ENCODE peak calls at places on chromosomes 13 and 19, in six cellular contexts. One of them, this sample, is unnamed. For H3K27me3 and H3K36me3, the result is how much of the 10 kb centered on the place peaks cover.

GRCh38 chr13:58949646-58950045 is 1214.1 kb downstream of the DIAPH3 start:
- DNase-seq in adrenal gland: no peak
- DNase-seq in fibroblast of lung: no peak
- DNase-seq in heart left ventricle: no peak
- DNase-seq in SJSA1: no peak
- DNase-seq in neuronal stem cell: no peak
- DNase-seq in this sample: no peak

GRCh38 chr13:104740616-104741222 is 1674.5 kb upstream of the SLC10A2 start:
- DNase-seq in SJSA1: no peak
- DNase-seq in neuronal stem cell: no peak
- DNase-seq in fibroblast of lung: no peak
- DNase-seq in heart left ventricle: no peak
- DNase-seq in adrenal gland: peak
- DNase-seq in this sample: no peak

GRCh38 chr13:98321356-98321755 is 144.3 kb upstream of the RNF113B start:
- DNase-seq in heart left ventricle: no peak
- DNase-seq in adrenal gland: no peak
- DNase-seq in SJSA1: no peak
- DNase-seq in neuronal stem cell: no peak
- DNase-seq in fibroblast of lung: no peak
- DNase-seq in this sample: no peak

GRCh38 chr19:37933965-37934364 is 27.0 kb downstream of the SIPA1L3 start:
- DNase-seq in heart left ventricle: peak
- DNase-seq in neuronal stem cell: no peak
- DNase-seq in fibroblast of lung: no peak
- DNase-seq in SJSA1: no peak
- DNase-seq in adrenal gland: no peak
- DNase-seq in this sample: peak

GRCh38 chr19:21166436-21166835 is 24.6 kb downstream of the ZNF431 start:
- DNase-seq in heart left ventricle: no peak
- DNase-seq in SJSA1: no peak
- DNase-seq in neuronal stem cell: no peak
- DNase-seq in adrenal gland: no peak
- DNase-seq in fibroblast of lung: no peak
- DNase-seq in this sample: no peak

GRCh38 chr13:90448466-90449037 is 898.9 kb upstream of the MIR17HG start:
- DNase-seq in fibroblast of lung: no peak
- DNase-seq in heart left ventricle: no peak
- DNase-seq in SJSA1: no peak
- DNase-seq in neuronal stem cell: no peak
- DNase-seq in adrenal gland: no peak
- DNase-seq in this sample: no peak

GRCh38 chr19:35882074-35882832 is 13.9 kb downstream of the APLP1 start:
- DNase-seq in neuronal stem cell: no peak
- DNase-seq in SJSA1: no peak
- DNase-seq in heart left ventricle: no peak
- DNase-seq in adrenal gland: no peak
- DNase-seq in fibroblast of lung: peak
- DNase-seq in this sample: peak

GRCh38 chr19:46840157-46840942 is 10.3 kb downstream of the AP2S1 start:
- DNase-seq in adrenal gland: peak
- DNase-seq in heart left ventricle: no peak
- DNase-seq in fibroblast of lung: peak
- DNase-seq in SJSA1: no peak
- DNase-seq in neuronal stem cell: peak
- DNase-seq in this sample: peak

GRCh38 chr13:37868691-37869505 is 674 bp downstream of the TRPC4 start:
- DNase-seq in heart left ventricle: no peak
- DNase-seq in neuronal stem cell: peak
- DNase-seq in SJSA1: no peak
- DNase-seq in adrenal gland: no peak
- DNase-seq in fibroblast of lung: peak
- DNase-seq in this sample: peak

GRCh38 chr13:29577135-29578051 is 18.1 kb downstream of the SLC7A1 start:
- DNase-seq in heart left ventricle: peak
- DNase-seq in SJSA1: no peak
- DNase-seq in fibroblast of lung: no peak
- DNase-seq in adrenal gland: peak
- DNase-seq in neuronal stem cell: no peak
- DNase-seq in this sample: no peak

GRCh38 chr19:29525901-29526729 is at the start of gene VSTM2B:
- DNase-seq in SJSA1: no peak
- DNase-seq in adrenal gland: no peak
- DNase-seq in fibroblast of lung: no peak
- DNase-seq in heart left ventricle: no peak
- DNase-seq in neuronal stem cell: peak
- DNase-seq in this sample: no peak

GRCh38 chr19:32307591-32307990 is 37.8 kb upstream of the ZNF507 start:
- DNase-seq in adrenal gland: no peak
- DNase-seq in fibroblast of lung: no peak
- DNase-seq in heart left ventricle: no peak
- DNase-seq in SJSA1: no peak
- DNase-seq in neuronal stem cell: no peak
- DNase-seq in this sample: no peak

GRCh38 chr19:52638601-52639000 is 446 bp upstream of the ZNF83 start:
- DNase-seq in heart left ventricle: peak
- DNase-seq in neuronal stem cell: no peak
- DNase-seq in fibroblast of lung: no peak
- DNase-seq in adrenal gland: peak
- DNase-seq in SJSA1: no peak
- DNase-seq in this sample: peak

GRCh38 chr13:113928701-113929627 is 44.9 kb downstream of the C13orf46 start:
- DNase-seq in heart left ventricle: peak
- DNase-seq in SJSA1: peak
- DNase-seq in fibroblast of lung: peak
- DNase-seq in neuronal stem cell: no peak
- DNase-seq in adrenal gland: peak
- DNase-seq in this sample: no peak

GRCh38 chr13:18714889-18715288 is 466.7 kb downstream of the TUBA3C start:
- DNase-seq in neuronal stem cell: no peak
- DNase-seq in heart left ventricle: no peak
- DNase-seq in fibroblast of lung: no peak
- DNase-seq in adrenal gland: no peak
- DNase-seq in SJSA1: no peak
- DNase-seq in this sample: no peak

GRCh38 chr19:295687-296370 is 4.6 kb upstream of the PLPP2 start:
- DNase-seq in SJSA1: no peak
- DNase-seq in neuronal stem cell: no peak
- DNase-seq in adrenal gland: no peak
- DNase-seq in heart left ventricle: no peak
- DNase-seq in fibroblast of lung: no peak
- DNase-seq in this sample: no peak

GRCh38 chr19:18685597-18686164 is 2.2 kb downstream of the CRTC1 start:
- DNase-seq in adrenal gland: no peak
- DNase-seq in neuronal stem cell: no peak
- DNase-seq in SJSA1: no peak
- DNase-seq in fibroblast of lung: peak
- DNase-seq in heart left ventricle: no peak
- DNase-seq in this sample: no peak

GRCh38 chr19:12766051-12766521 is 9.3 kb downstream of the HOOK2 start:
- DNase-seq in SJSA1: peak
- DNase-seq in heart left ventricle: peak
- DNase-seq in adrenal gland: peak
- DNase-seq in fibroblast of lung: peak
- DNase-seq in neuronal stem cell: no peak
- DNase-seq in this sample: peak

GRCh38 chr13:113672002-113672651 is 5.1 kb downstream of the GRK1 start:
- DNase-seq in fibroblast of lung: no peak
- DNase-seq in neuronal stem cell: no peak
- DNase-seq in heart left ventricle: no peak
- DNase-seq in adrenal gland: no peak
- DNase-seq in SJSA1: peak
- DNase-seq in this sample: no peak

DNA sequence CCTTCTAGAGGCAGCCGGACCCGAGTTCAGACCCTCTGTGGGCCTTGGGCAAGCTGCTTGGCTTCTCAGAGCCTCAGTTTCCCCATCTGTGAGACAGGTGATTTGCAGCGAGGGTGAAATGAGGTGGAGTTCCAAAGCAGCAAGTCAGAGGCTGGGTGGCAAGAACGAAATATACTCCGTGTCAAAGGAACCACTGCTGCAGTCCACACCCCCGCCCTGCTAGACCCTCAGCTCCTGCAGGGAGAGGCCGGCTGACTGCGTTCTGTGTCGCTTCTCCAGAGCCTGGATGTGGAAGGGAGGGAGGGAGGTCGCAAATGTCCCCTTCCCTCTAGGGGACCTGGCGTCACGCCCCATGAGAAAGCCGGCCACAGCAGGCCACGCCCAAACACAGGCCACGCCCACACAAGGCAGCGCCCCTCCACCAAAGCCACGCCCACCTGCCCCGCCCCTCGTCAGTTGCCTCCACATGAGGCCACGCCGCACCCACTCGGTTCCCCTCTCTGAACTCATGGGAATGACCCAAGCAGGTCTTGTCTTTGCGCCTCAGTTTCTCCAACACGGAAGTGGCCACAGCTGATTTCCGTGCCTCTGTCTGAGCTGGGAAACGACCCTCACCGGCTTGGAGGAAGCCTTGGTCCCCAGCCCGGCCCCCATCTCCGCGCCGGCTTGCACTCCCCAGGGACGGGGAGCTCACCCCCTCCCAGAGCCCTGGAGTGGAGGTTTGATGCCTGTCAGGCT is 38.3 kb upstream of the TCF3 start:
- DNase-seq in heart left ventricle: no peak
- DNase-seq in adrenal gland: no peak
- DNase-seq in neuronal stem cell: peak
- DNase-seq in SJSA1: no peak
- DNase-seq in fibroblast of lung: no peak
- DNase-seq in this sample: no peak
- H3K27me3 ChIP-seq in heart left ventricle: half or more
- H3K27me3 ChIP-seq in adrenal gland: under half
- H3K27me3 ChIP-seq in neuronal stem cell: under half
- H3K27me3 ChIP-seq in SJSA1: half or more
- H3K27me3 ChIP-seq in fibroblast of lung: under half
- H3K27me3 ChIP-seq in this sample: under half

GRCh38 chr13:97250560-97250959 is 28.4 kb downstream of the MBNL2 start:
- DNase-seq in neuronal stem cell: no peak
- DNase-seq in heart left ventricle: no peak
- DNase-seq in SJSA1: no peak
- DNase-seq in adrenal gland: no peak
- DNase-seq in fibroblast of lung: no peak
- DNase-seq in this sample: no peak
- H3K27ac ChIP-seq in neuronal stem cell: no peak
- H3K27ac ChIP-seq in heart left ventricle: peak
- H3K27ac ChIP-seq in SJSA1: peak
- H3K27ac ChIP-seq in adrenal gland: peak
- H3K27ac ChIP-seq in fibroblast of lung: peak
- H3K27ac ChIP-seq in this sample: peak

DNA sequence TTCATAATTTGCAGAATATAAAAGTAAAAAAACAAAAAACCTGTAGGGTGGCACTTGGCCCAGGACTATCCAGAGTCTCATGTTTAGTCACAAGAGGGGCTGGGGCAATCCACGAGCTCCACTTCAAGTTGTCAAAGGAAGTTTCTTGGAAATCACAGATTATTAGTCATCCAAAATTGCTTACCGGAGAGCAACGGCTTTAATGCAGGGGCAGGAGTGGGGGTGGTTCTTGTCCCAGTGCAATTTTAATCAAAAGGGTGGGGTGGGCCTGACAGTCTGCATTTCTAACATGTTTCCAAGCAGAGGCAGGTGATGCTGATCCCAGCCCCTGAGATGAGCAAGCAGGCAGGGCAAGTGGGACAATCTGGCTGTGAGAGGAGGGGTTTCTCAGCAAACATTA is 233.9 kb downstream of the ABCC4 start:
- DNase-seq in SJSA1: no peak
- DNase-seq in fibroblast of lung: peak
- DNase-seq in heart left ventricle: no peak
- DNase-seq in adrenal gland: no peak
- DNase-seq in neuronal stem cell: no peak
- DNase-seq in this sample: no peak
- H3K36me3 ChIP-seq in SJSA1: under half
- H3K36me3 ChIP-seq in fibroblast of lung: under half
- H3K36me3 ChIP-seq in heart left ventricle: under half
- H3K36me3 ChIP-seq in adrenal gland: under half
- H3K36me3 ChIP-seq in neuronal stem cell: under half
- H3K36me3 ChIP-seq in this sample: under half

DNA sequence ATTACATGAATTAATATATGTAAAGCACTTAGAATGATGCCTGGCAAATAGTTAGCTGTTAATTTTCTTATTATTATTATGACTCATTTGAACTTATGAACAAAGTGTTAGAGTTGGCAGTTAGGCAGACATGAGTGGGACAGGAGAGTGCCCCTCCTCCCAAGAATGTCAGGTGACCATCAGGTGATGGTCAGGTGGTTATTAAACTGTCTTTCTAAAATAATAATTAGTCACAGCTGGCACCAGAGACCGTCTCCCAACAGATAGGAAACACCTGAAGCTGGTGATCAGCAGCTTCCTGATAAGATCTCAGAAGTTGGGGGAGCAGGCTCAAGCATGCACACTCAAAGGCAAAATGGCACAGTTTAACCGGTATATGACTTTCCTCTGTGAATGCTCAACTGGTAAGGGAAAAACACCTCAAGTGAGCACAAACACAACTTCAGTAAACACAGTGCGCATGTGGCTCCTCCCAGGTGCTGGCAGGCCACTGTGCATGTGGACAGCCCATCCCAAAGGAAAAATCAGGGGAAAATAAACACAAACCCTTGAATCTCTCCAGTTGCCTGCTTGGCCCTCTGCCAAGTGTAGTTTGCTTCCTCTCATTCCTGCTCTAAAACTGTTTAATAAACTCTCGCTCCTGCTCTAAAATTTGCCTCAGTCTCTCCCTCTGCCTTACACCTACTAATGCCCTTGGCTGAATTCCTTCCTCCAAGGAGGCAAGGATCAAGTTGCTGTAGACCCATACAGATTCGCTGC is 54.0 kb downstream of the FLT1 start:
- DNase-seq in neuronal stem cell: no peak
- DNase-seq in adrenal gland: no peak
- DNase-seq in heart left ventricle: no peak
- DNase-seq in fibroblast of lung: no peak
- DNase-seq in SJSA1: no peak
- DNase-seq in this sample: no peak
- H3K27me3 ChIP-seq in neuronal stem cell: under half
- H3K27me3 ChIP-seq in adrenal gland: under half
- H3K27me3 ChIP-seq in heart left ventricle: under half
- H3K27me3 ChIP-seq in fibroblast of lung: under half
- H3K27me3 ChIP-seq in SJSA1: under half
- H3K27me3 ChIP-seq in this sample: under half

DNA sequence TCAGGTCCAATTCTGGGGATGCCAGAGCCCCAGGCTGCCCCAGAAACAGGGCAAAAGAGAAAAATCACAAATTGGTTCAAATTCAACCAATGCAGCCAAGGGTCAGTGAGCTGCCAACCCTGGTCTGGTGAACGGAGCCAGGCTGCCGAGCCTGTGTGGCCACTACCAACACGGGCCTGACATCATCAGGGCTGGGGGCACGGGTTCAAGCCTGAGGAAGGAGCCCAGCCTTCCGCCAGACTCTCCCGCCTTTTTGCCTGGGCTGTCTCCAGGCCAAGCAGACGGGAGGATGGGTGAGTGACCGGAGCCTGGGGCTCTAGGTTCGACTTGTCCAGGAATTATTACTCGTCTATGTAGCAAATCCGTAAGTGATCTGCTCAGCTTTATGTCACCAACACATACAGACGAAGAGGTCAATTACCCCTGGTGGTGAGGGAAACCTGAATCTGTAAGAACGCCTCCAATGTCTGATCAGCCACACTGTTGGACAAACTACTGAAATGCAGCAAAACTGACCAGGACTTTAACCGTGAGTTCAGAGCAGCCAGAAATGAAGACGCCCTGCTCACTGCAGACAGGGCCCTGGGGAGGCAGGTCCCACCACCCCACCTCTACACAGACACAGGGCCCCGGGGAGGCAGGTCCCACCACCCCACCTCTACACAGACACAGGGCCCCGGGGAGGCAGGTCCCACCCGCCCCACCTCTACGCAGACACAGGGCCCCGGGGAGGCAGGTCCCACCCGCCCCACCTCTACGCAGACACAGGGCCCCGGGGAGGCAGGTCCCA is 31.8 kb downstream of the RAB20 start:
- DNase-seq in fibroblast of lung: no peak
- DNase-seq in adrenal gland: no peak
- DNase-seq in neuronal stem cell: no peak
- DNase-seq in heart left ventricle: no peak
- DNase-seq in SJSA1: no peak
- DNase-seq in this sample: no peak
- H3K27ac ChIP-seq in fibroblast of lung: no peak
- H3K27ac ChIP-seq in adrenal gland: peak
- H3K27ac ChIP-seq in neuronal stem cell: no peak
- H3K27ac ChIP-seq in heart left ventricle: no peak
- H3K27ac ChIP-seq in SJSA1: no peak
- H3K27ac ChIP-seq in this sample: no peak

This sample was measured in brain microvascular endothelial cell.